ENCODE peak calls at places on chromosomes 4 and X, in nine cellular contexts. N is K562, E is thyroid gland, S is sigmoid colon, U is tibial nerve, X is upper lobe of left lung, B is IMR-90, Z is lower leg skin, G is adrenal gland. O is an unnamed sample.

GRCh38 chr4:147933316-147933715 is 201.4 kb downstream of the ARHGAP10 start:
- DNase-seq in G (no peak), B (peak), N (no peak), Z (no peak), U (no peak), X (no peak), E (no peak), S (no peak), O (no peak)

GRCh38 chr4:131509521-131509920 is 1639.6 kb upstream of the PCDH10 start:
- DNase-seq in N (no peak), X (no peak), U (no peak), B (peak), G (no peak), E (no peak), S (no peak), Z (no peak), O (no peak)

GRCh38 chr4:20358110-20358509 is 106.4 kb downstream of the SLIT2 start:
- DNase-seq in U (no peak), S (no peak), E (no peak), B (no peak), N (no peak), G (no peak), Z (no peak), X (no peak), O (no peak)

GRCh38 chrX:134544614-134545255 is 84.8 kb downstream of the HPRT1 start:
- DNase-seq in Z (no peak), B (no peak), G (no peak), N (no peak), U (no peak), E (peak), X (peak), S (no peak), O (no peak)

GRCh38 chrX:108299101-108299591 is 139.1 kb downstream of the COL4A6 start:
- DNase-seq in E (peak), S (no peak), X (no peak), N (no peak), U (no peak), Z (no peak), G (no peak), B (peak), O (no peak)

GRCh38 chr4:48752256-48752655 is 27.8 kb downstream of the FRYL start:
- DNase-seq in E (no peak), S (no peak), X (no peak), G (no peak), B (no peak), U (no peak), Z (no peak), N (no peak), O (no peak)

GRCh38 chr4:82201805-82202636 is 171.8 kb downstream of the HNRNPD start:
- DNase-seq in E (peak), N (peak), S (no peak), B (peak), G (peak), Z (no peak), X (no peak), U (no peak), O (no peak)

GRCh38 chr4:186441502-186441901 is 113.9 kb downstream of the MTNR1A start:
- DNase-seq in X (no peak), N (peak), S (no peak), U (no peak), G (no peak), Z (no peak), B (no peak), E (no peak), O (no peak)

GRCh38 chr4:175451238-175451965 is 360.7 kb downstream of the GPM6A start:
- DNase-seq in N (no peak), U (no peak), E (no peak), B (no peak), Z (no peak), S (no peak), X (no peak), G (no peak), O (no peak)

GRCh38 chr4:78190595-78190994 is 133.5 kb downstream of the FRAS1 start:
- DNase-seq in G (no peak), Z (no peak), X (no peak), N (no peak), U (no peak), E (no peak), B (no peak), S (no peak), O (no peak)

GRCh38 chr4:153223935-153224334 is 19.7 kb downstream of the TRIM2 start:
- DNase-seq in E (peak), G (no peak), N (no peak), X (no peak), U (no peak), Z (no peak), S (no peak), B (peak), O (no peak)

GRCh38 chr4:69823481-69824186 is 36.3 kb downstream of the SULT1E1 start:
- DNase-seq in N (no peak), S (no peak), X (no peak), U (no peak), B (peak), Z (no peak), E (peak), G (no peak), O (peak)

GRCh38 chrX:38694394-38694793 is 106.9 kb upstream of the MID1IP1 start:
- DNase-seq in N (no peak), X (no peak), U (no peak), E (no peak), Z (no peak), S (no peak), G (no peak), B (no peak), O (no peak)

GRCh38 chr4:55078987-55079386 is 46.4 kb downstream of the KDR start:
- DNase-seq in B (peak), N (no peak), X (no peak), S (no peak), Z (peak), E (no peak), G (peak), U (peak), O (no peak)

GRCh38 chrX:10296581-10296980 is 139.8 kb downstream of the CLCN4 start:
- DNase-seq in X (no peak), G (no peak), N (no peak), Z (no peak), B (peak), U (no peak), E (no peak), S (no peak), O (no peak)

GRCh38 chr4:117417856-117418255 is 332.5 kb upstream of the TRAM1L1 start:
- DNase-seq in X (no peak), Z (no peak), N (no peak), U (no peak), G (no peak), B (peak), S (no peak), E (no peak), O (no peak)

GRCh38 chr4:90769251-90769650 is 642.1 kb downstream of the CCSER1 start:
- DNase-seq in G (no peak), U (no peak), X (no peak), S (no peak), B (no peak), N (no peak), Z (no peak), E (no peak), O (no peak)

GRCh38 chr4:148503681-148504080 is 61.5 kb upstream of the NR3C2 start:
- DNase-seq in S (no peak), E (no peak), U (no peak), N (no peak), X (no peak), B (no peak), Z (no peak), G (no peak), O (no peak)

GRCh38 chr4:84985952-84986351 is 19.5 kb upstream of the WDFY3 start:
- DNase-seq in X (no peak), S (no peak), N (no peak), E (no peak), U (no peak), G (no peak), B (peak), Z (no peak), O (no peak)

GRCh38 chr4:149166886-149167285 is 648.8 kb downstream of the IQCM start:
- DNase-seq in U (no peak), N (no peak), X (no peak), G (no peak), Z (no peak), B (no peak), S (no peak), E (no peak), O (no peak)

GRCh38 chr4:107896158-107896645 is 35.1 kb upstream of the CYP2U1 start:
- DNase-seq in Z (no peak), E (peak), B (peak), S (no peak), N (no peak), X (no peak), U (no peak), G (no peak), O (no peak)

GRCh38 chr4:168883513-168883912 is 126.5 kb downstream of the CBR4 start:
- DNase-seq in S (no peak), B (peak), X (no peak), Z (no peak), E (no peak), N (no peak), U (no peak), G (no peak), O (no peak)

GRCh38 chrX:130994671-130995070 is 63.5 kb upstream of the ARHGAP36 start:
- DNase-seq in E (peak), Z (no peak), N (peak), X (no peak), S (no peak), G (no peak), U (no peak), B (peak), O (no peak)

GRCh38 chrX:135213200-135213844 is 38.5 kb upstream of the ETDA start:
- DNase-seq in G (no peak), U (no peak), B (no peak), X (no peak), N (no peak), E (no peak), Z (no peak), S (no peak), O (no peak)

GRCh38 chr4:143411527-143412480 is 75.1 kb downstream of the GAB1 start:
- DNase-seq in G (no peak), U (no peak), E (no peak), X (no peak), Z (no peak), S (no peak), B (peak), N (no peak), O (no peak)

GRCh38 chrX:2609431-2610238 is 81.5 kb upstream of the CD99 start:
- DNase-seq in X (no peak), U (no peak), E (no peak), G (no peak), S (peak), N (no peak), B (peak), Z (peak), O (no peak)

GRCh38 chrX:2610246-2611170 is 80.6 kb upstream of the CD99 start:
- DNase-seq in S (no peak), N (no peak), U (no peak), X (no peak), E (no peak), B (peak), Z (no peak), G (no peak), O (no peak)

GRCh38 chrX:2607113-2607512 is 84.0 kb upstream of the CD99 start:
- DNase-seq in E (no peak), Z (no peak), X (no peak), S (no peak), G (no peak), B (no peak), U (no peak), N (no peak), O (no peak)

DNA sequence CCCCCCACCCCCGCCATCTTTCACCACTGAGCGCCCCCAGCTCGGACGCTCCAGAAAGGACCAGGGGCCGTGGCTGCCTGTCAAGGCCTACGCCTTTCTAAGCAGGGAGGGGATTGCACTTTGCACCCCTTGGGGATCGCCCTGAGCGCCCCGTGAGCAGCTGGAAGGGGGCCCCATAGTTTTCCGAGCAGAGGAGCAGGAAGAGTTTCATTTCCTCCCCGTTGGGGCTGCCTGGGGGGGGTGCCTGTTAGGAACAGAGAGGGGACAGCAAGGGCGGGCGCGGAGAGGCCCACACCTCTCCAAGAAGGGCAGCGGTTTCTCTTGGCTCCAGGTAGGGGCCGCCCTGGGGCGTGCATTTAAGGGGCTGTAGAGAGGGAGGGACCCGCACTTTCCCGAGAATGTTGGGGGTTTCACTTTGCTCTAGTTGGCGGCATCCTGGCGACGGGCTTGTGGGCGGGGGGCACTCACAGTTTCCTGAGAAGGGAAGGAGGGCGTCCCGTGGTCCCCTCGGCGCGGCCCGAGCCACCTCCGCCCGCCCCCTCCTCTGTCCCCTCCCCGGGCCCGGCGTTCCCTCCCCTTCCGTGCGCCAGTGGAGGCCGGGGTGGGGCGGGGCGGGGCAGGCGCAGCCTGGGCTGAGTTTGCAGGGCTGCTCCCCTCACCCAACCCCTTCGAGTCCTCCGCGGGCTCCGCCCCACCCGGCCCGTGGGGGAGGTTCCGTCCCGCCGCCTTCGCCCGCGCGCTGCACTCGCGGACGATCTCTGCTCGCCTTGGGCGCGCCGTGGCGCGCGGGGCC is 82.3 kb upstream of the CD99 start:
- DNase-seq in E (peak), U (peak), B (peak), Z (peak), G (peak), X (peak), S (peak), N (peak), O (peak)
- TF ChIP-seq POLR2A in E (no peak), U (no peak), B (no peak), Z (no peak), G (peak), X (no peak), S (no peak), N (peak), O (no peak)

GRCh38 chrX:127276326-127276725 is 456.8 kb downstream of the PRR32 start:
- DNase-seq in U (no peak), X (no peak), G (no peak), N (no peak), S (no peak), Z (no peak), B (no peak), E (no peak), O (no peak)
- H3K4me3 ChIP-seq in U (no peak), X (no peak), G (no peak), N (no peak), S (no peak), Z (no peak), B (no peak), E (no peak), O (no peak)

DNA sequence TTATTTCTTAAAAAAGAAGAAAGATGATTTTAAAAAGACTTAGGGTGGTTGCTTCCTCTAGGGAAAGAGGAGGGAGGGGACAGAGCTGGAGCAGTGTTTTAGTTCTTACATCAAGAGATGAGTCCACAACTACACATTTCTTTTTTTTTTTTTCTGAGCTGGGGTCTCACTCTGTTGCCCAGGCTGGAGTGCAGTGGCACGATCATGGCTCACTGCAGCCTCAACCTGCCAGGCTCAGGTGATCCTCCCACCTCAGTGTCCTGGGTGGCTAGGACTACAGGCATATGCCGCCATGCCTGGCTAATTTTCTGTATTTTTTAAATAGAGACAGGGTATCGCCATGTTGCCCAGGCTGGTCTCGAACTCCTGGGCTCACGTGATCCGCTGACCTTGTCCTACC is 17.2 kb downstream of the SH3KBP1 start:
- DNase-seq in G (no peak), E (no peak), S (no peak), Z (peak), X (no peak), N (no peak), U (no peak), B (no peak), O (no peak)
- TF ChIP-seq POLR2A in G (no peak), E (no peak), S (no peak), Z (no peak), X (no peak), N (no peak), U (no peak), B (no peak), O (no peak)

GRCh38 chrX:45811307-45811706 is 610.6 kb upstream of the DIPK2B start:
- DNase-seq in G (no peak), S (no peak), X (no peak), B (no peak), U (no peak), N (peak), E (no peak), Z (no peak), O (no peak)

GRCh38 chrX:45806410-45807121 is 605.9 kb upstream of the DIPK2B start:
- DNase-seq in X (no peak), S (no peak), N (no peak), G (no peak), B (peak), E (no peak), Z (no peak), U (no peak), O (no peak)

GRCh38 chrX:45803383-45803921 is 602.8 kb upstream of the DIPK2B start:
- DNase-seq in E (no peak), B (peak), U (no peak), S (no peak), G (no peak), X (no peak), Z (no peak), N (no peak), O (no peak)

DNA sequence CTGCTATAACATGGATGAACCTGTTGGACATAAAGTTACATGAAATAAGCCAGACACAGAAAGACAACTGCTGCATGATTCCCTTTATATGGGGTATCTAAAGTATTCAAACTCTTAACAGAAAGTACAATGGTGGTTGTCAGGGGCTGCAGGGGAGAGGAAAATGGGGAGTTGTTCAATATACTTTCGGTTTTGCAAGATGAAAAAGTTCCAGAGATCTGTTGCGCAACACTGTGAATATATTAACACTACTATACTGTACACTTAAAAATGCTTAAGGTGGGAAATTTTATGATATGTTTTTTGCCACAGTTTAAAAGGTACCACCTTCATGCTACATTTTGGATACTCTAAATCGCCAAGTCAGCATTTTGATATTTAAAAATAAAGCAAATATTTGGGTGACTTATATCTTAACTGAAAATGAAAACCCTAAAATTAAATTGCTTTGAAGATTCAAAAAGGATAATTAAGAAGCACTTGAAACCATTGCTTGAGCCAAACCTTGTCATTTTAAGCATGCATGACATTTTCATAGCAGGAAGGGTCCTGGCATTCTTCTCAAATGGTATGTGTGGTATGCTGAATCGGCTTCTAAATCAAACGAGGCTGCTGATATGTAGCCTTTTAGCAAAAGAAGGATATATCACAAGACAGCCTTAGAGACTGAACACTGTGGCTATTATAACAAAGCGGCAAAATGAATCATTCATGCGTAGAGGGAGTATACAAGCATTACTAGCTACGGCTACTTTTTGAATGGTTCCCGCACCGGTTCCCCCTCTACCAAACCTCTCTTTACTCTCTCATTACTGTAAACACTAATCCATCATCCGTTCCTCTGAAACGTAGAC is 607.1 kb upstream of the DIPK2B start:
- DNase-seq in B (peak), N (no peak), X (no peak), G (no peak), U (no peak), Z (no peak), E (no peak), S (no peak), O (no peak)
- H3K4me3 ChIP-seq in B (peak), N (no peak), X (no peak), G (no peak), U (peak), Z (no peak), E (no peak), S (peak), O (no peak)

GRCh38 chrX:53716328-53717088 is 30.0 kb upstream of the HUWE1 start:
- DNase-seq in S (no peak), N (no peak), E (no peak), Z (no peak), B (peak), X (no peak), G (no peak), U (no peak), O (no peak)
- TF ChIP-seq POLR2A in S (no peak), N (no peak), E (no peak), Z (no peak), B (no peak), X (no peak), G (no peak), U (no peak), O (no peak)

GRCh38 chrX:40146471-40147398 is 49.0 kb upstream of the BCOR start:
- DNase-seq in U (no peak), N (no peak), X (peak), G (no peak), S (peak), B (peak), E (peak), Z (no peak), O (peak)
- H3K4me3 ChIP-seq in U (peak), N (no peak), X (peak), G (no peak), S (peak), B (peak), E (no peak), Z (peak), O (peak)